ENCODE peak calls at places on chromosome 21, in four cellular contexts. G, Y, U and P are unnamed samples.
A peak's percentile ranks its signal among the peaks of the same experiment; 100 is the strongest.

GRCh38 chr21:37636152-37636860 is 269.7 kb downstream of the DYRK1A start:
- DNase-seq in G (peak; percentile 66), U (peak; percentile 72), Y (peak; percentile 12), P (peak; percentile 85)

GRCh38 chr21:45830221-45830640 is 151.3 kb upstream of the COL6A1 start:
- DNase-seq in U (no peak), Y (no peak), G (no peak), P (no peak)

GRCh38 chr21:27954806-27955205 is 987.9 kb upstream of the ADAMTS5 start:
- DNase-seq in G (peak; percentile 8), Y (peak; percentile 91), U (no peak), P (peak; percentile 23)

GRCh38 chr21:45366931-45367401 is 38.0 kb upstream of the COL18A1 start:
- DNase-seq in U (peak; percentile 95), Y (peak; percentile 80), G (peak; percentile 69), P (peak; percentile 88)

GRCh38 chr21:27275294-27275927 is 308.5 kb upstream of the ADAMTS5 start:
- DNase-seq in Y (peak; percentile 44), G (peak; percentile 7), U (peak; percentile 51), P (peak; percentile 91)

GRCh38 chr21:35111531-35111930 is 62.4 kb upstream of the RUNX1 start:
- DNase-seq in U (no peak), Y (no peak), G (no peak), P (no peak)

GRCh38 chr21:42343963-42344510 is 6.8 kb downstream of the TFF2 start:
- DNase-seq in G (no peak), U (no peak), Y (no peak), P (no peak)

GRCh38 chr21:33267250-33267649 is 1.1 kb downstream of the IL10RB start:
- DNase-seq in Y (no peak), U (no peak), G (no peak), P (no peak)

GRCh38 chr21:40672602-40673001 is 174.4 kb downstream of the DSCAM start:
- DNase-seq in G (no peak), Y (no peak), U (no peak), P (no peak)

GRCh38 chr21:37565530-37566223 is 199.1 kb downstream of the DYRK1A start:
- DNase-seq in Y (peak; percentile 71), U (peak; percentile 66), G (peak; percentile 62), P (peak; percentile 78)

GRCh38 chr21:45556645-45557601 is 14.7 kb upstream of the SLC19A1 start:
- DNase-seq in G (no peak), Y (no peak), U (no peak), P (no peak)

GRCh38 chr21:39483917-39484316 is 32.1 kb downstream of the SH3BGR start:
- DNase-seq in Y (no peak), U (no peak), G (peak; percentile 7), P (peak; percentile 1)

GRCh38 chr21:44521301-44521927 is 18.6 kb downstream of the KRTAP10-1 start:
- DNase-seq in Y (no peak), U (no peak), G (no peak), P (no peak)

GRCh38 chr21:38948981-38949380 is 143.3 kb downstream of the ETS2 start:
- DNase-seq in Y (no peak), U (no peak), G (no peak), P (no peak)